ENCODE peak calls at places on chromosomes 16 and 17, in seven cellular contexts. One of them, this sample, is unnamed.

GRCh38 chr17:30363715-30364202 is 15.0 kb upstream of the CPD start:
- DNase-seq in mesenchymal stem cell: peak
- DNase-seq in Panc1: peak
- DNase-seq in skeletal muscle cell: peak
- DNase-seq in GM23248: peak
- DNase-seq in foreskin fibroblast: peak
- DNase-seq in neuronal stem cell: no peak
- DNase-seq in this sample: peak

GRCh38 chr17:29019475-29020181 is 13.8 kb upstream of the SEZ6 start:
- DNase-seq in neuronal stem cell: no peak
- DNase-seq in GM23248: no peak
- DNase-seq in foreskin fibroblast: no peak
- DNase-seq in skeletal muscle cell: no peak
- DNase-seq in mesenchymal stem cell: no peak
- DNase-seq in Panc1: no peak
- DNase-seq in this sample: no peak

GRCh38 chr17:20935740-20936139 is 107.1 kb downstream of the USP22 start:
- DNase-seq in Panc1: peak
- DNase-seq in neuronal stem cell: no peak
- DNase-seq in mesenchymal stem cell: peak
- DNase-seq in foreskin fibroblast: peak
- DNase-seq in GM23248: peak
- DNase-seq in skeletal muscle cell: peak
- DNase-seq in this sample: peak

GRCh38 chr16:89275837-89276720 is 58.6 kb downstream of the ZNF778 start:
- DNase-seq in foreskin fibroblast: no peak
- DNase-seq in Panc1: no peak
- DNase-seq in mesenchymal stem cell: no peak
- DNase-seq in GM23248: no peak
- DNase-seq in skeletal muscle cell: no peak
- DNase-seq in neuronal stem cell: no peak
- DNase-seq in this sample: no peak

GRCh38 chr17:27066315-27066714 is 227.6 kb upstream of the WSB1 start:
- DNase-seq in Panc1: no peak
- DNase-seq in mesenchymal stem cell: no peak
- DNase-seq in foreskin fibroblast: no peak
- DNase-seq in neuronal stem cell: no peak
- DNase-seq in GM23248: no peak
- DNase-seq in skeletal muscle cell: no peak
- DNase-seq in this sample: no peak

GRCh38 chr16:50635505-50636392 is 45.4 kb downstream of the SNX20 start:
- DNase-seq in neuronal stem cell: no peak
- DNase-seq in GM23248: no peak
- DNase-seq in foreskin fibroblast: no peak
- DNase-seq in mesenchymal stem cell: no peak
- DNase-seq in skeletal muscle cell: no peak
- DNase-seq in Panc1: no peak
- DNase-seq in this sample: no peak

GRCh38 chr17:9206989-9207317 is 185.6 kb downstream of the NTN1 start:
- DNase-seq in skeletal muscle cell: no peak
- DNase-seq in neuronal stem cell: no peak
- DNase-seq in foreskin fibroblast: peak
- DNase-seq in GM23248: no peak
- DNase-seq in mesenchymal stem cell: no peak
- DNase-seq in Panc1: no peak
- DNase-seq in this sample: no peak

GRCh38 chr16:24041834-24042631 is 206.2 kb downstream of the PRKCB start:
- DNase-seq in skeletal muscle cell: no peak
- DNase-seq in Panc1: peak
- DNase-seq in foreskin fibroblast: peak
- DNase-seq in neuronal stem cell: peak
- DNase-seq in mesenchymal stem cell: peak
- DNase-seq in GM23248: peak
- DNase-seq in this sample: peak

GRCh38 chr17:77649717-77650211 is 308.7 kb upstream of the TNRC6C start:
- DNase-seq in neuronal stem cell: no peak
- DNase-seq in GM23248: peak
- DNase-seq in Panc1: no peak
- DNase-seq in foreskin fibroblast: peak
- DNase-seq in mesenchymal stem cell: no peak
- DNase-seq in skeletal muscle cell: no peak
- DNase-seq in this sample: peak

GRCh38 chr16:52521570-52521969 is 25.4 kb downstream of the TOX3 start:
- DNase-seq in Panc1: no peak
- DNase-seq in neuronal stem cell: no peak
- DNase-seq in skeletal muscle cell: no peak
- DNase-seq in mesenchymal stem cell: no peak
- DNase-seq in foreskin fibroblast: no peak
- DNase-seq in GM23248: no peak
- DNase-seq in this sample: no peak

GRCh38 chr16:79610771-79611170 is 10.2 kb upstream of the MAF start:
- DNase-seq in neuronal stem cell: no peak
- DNase-seq in foreskin fibroblast: peak
- DNase-seq in mesenchymal stem cell: no peak
- DNase-seq in GM23248: no peak
- DNase-seq in skeletal muscle cell: no peak
- DNase-seq in Panc1: no peak
- DNase-seq in this sample: peak

GRCh38 chr17:51869387-51869786 is 289.1 kb downstream of the CA10 start:
- DNase-seq in skeletal muscle cell: no peak
- DNase-seq in neuronal stem cell: peak
- DNase-seq in Panc1: no peak
- DNase-seq in mesenchymal stem cell: peak
- DNase-seq in GM23248: peak
- DNase-seq in foreskin fibroblast: peak
- DNase-seq in this sample: no peak

GRCh38 chr17:68429881-68430280 is 27.4 kb downstream of the WIPI1 start:
- DNase-seq in Panc1: no peak
- DNase-seq in GM23248: no peak
- DNase-seq in mesenchymal stem cell: no peak
- DNase-seq in neuronal stem cell: no peak
- DNase-seq in skeletal muscle cell: no peak
- DNase-seq in foreskin fibroblast: no peak
- DNase-seq in this sample: no peak

GRCh38 chr16:85573696-85574641 is 39.2 kb upstream of the GSE1 start:
- DNase-seq in mesenchymal stem cell: peak
- DNase-seq in neuronal stem cell: no peak
- DNase-seq in Panc1: no peak
- DNase-seq in GM23248: peak
- DNase-seq in foreskin fibroblast: peak
- DNase-seq in skeletal muscle cell: peak
- DNase-seq in this sample: no peak

GRCh38 chr17:32936894-32937500 is 9.0 kb downstream of the TMEM98 start:
- DNase-seq in foreskin fibroblast: peak
- DNase-seq in neuronal stem cell: peak
- DNase-seq in GM23248: peak
- DNase-seq in skeletal muscle cell: peak
- DNase-seq in mesenchymal stem cell: peak
- DNase-seq in Panc1: peak
- DNase-seq in this sample: peak

GRCh38 chr16:47858333-47859067 is 297.3 kb downstream of the ABCC12 start:
- DNase-seq in mesenchymal stem cell: no peak
- DNase-seq in skeletal muscle cell: no peak
- DNase-seq in Panc1: no peak
- DNase-seq in GM23248: no peak
- DNase-seq in neuronal stem cell: no peak
- DNase-seq in foreskin fibroblast: no peak
- DNase-seq in this sample: no peak

GRCh38 chr16:645852-646678 is 3.1 kb upstream of the WDR90 start:
- DNase-seq in Panc1: no peak
- DNase-seq in skeletal muscle cell: no peak
- DNase-seq in mesenchymal stem cell: no peak
- DNase-seq in foreskin fibroblast: no peak
- DNase-seq in GM23248: no peak
- DNase-seq in neuronal stem cell: no peak
- DNase-seq in this sample: no peak

GRCh38 chr17:7354262-7354781 is 634 bp upstream of the TMEM95 start:
- DNase-seq in skeletal muscle cell: peak
- DNase-seq in GM23248: peak
- DNase-seq in neuronal stem cell: no peak
- DNase-seq in mesenchymal stem cell: peak
- DNase-seq in Panc1: no peak
- DNase-seq in foreskin fibroblast: peak
- DNase-seq in this sample: no peak

GRCh38 chr17:57898487-57899311 is 48.9 kb upstream of the MRPS23 start:
- DNase-seq in foreskin fibroblast: peak
- DNase-seq in mesenchymal stem cell: peak
- DNase-seq in skeletal muscle cell: no peak
- DNase-seq in GM23248: peak
- DNase-seq in Panc1: no peak
- DNase-seq in neuronal stem cell: peak
- DNase-seq in this sample: no peak

GRCh38 chr16:27317320-27317719 is 3.5 kb downstream of the IL4R start:
- DNase-seq in mesenchymal stem cell: no peak
- DNase-seq in skeletal muscle cell: no peak
- DNase-seq in neuronal stem cell: no peak
- DNase-seq in Panc1: no peak
- DNase-seq in GM23248: no peak
- DNase-seq in foreskin fibroblast: no peak
- DNase-seq in this sample: no peak
- H3K4me3 ChIP-seq in mesenchymal stem cell: no peak
- H3K4me3 ChIP-seq in skeletal muscle cell: no peak
- H3K4me3 ChIP-seq in neuronal stem cell: no peak
- H3K4me3 ChIP-seq in Panc1: no peak
- H3K4me3 ChIP-seq in GM23248: no peak
- H3K4me3 ChIP-seq in foreskin fibroblast: no peak
- H3K4me3 ChIP-seq in this sample: no peak

GRCh38 chr17:59001158-59001814 is 105.4 kb downstream of the TRIM37 start:
- DNase-seq in skeletal muscle cell: no peak
- DNase-seq in GM23248: peak
- DNase-seq in Panc1: no peak
- DNase-seq in mesenchymal stem cell: peak
- DNase-seq in foreskin fibroblast: peak
- DNase-seq in neuronal stem cell: no peak
- DNase-seq in this sample: no peak
- H3K4me3 ChIP-seq in skeletal muscle cell: no peak
- H3K4me3 ChIP-seq in GM23248: no peak
- H3K4me3 ChIP-seq in Panc1: no peak
- H3K4me3 ChIP-seq in mesenchymal stem cell: no peak
- H3K4me3 ChIP-seq in foreskin fibroblast: peak
- H3K4me3 ChIP-seq in neuronal stem cell: no peak
- H3K4me3 ChIP-seq in this sample: no peak

GRCh38 chr16:57093845-57094564 is 1.6 kb downstream of the CPNE2 start:
- DNase-seq in GM23248: no peak
- DNase-seq in skeletal muscle cell: no peak
- DNase-seq in neuronal stem cell: no peak
- DNase-seq in Panc1: no peak
- DNase-seq in mesenchymal stem cell: no peak
- DNase-seq in foreskin fibroblast: no peak
- DNase-seq in this sample: no peak
- H3K4me3 ChIP-seq in GM23248: no peak
- H3K4me3 ChIP-seq in skeletal muscle cell: no peak
- H3K4me3 ChIP-seq in neuronal stem cell: peak
- H3K4me3 ChIP-seq in Panc1: peak
- H3K4me3 ChIP-seq in mesenchymal stem cell: no peak
- H3K4me3 ChIP-seq in foreskin fibroblast: peak
- H3K4me3 ChIP-seq in this sample: no peak

DNA sequence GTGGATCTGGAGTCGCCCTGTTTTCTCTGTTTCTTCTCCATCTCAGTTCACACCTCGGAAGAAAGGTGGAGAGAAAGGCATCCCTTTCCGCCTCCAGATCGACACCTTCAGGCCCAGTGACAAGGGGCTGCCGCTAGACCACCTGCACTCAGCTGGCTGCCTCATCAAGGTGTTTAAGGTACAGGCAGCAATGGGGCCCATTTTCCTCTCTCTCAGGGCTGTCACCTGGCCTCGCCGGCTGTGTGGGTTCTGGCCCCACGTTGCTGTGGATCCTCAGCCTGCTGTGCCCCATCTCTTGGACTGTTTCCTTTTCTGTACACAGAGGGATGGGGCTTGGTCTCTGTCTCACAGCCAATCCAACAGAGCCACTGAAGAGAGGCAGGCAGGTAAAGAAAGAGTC is 17.4 kb upstream of the STAC2 start:
- DNase-seq in skeletal muscle cell: no peak
- DNase-seq in neuronal stem cell: no peak
- DNase-seq in foreskin fibroblast: no peak
- DNase-seq in GM23248: no peak
- DNase-seq in Panc1: no peak
- DNase-seq in mesenchymal stem cell: no peak
- DNase-seq in this sample: no peak
- H3K4me3 ChIP-seq in skeletal muscle cell: no peak
- H3K4me3 ChIP-seq in neuronal stem cell: no peak
- H3K4me3 ChIP-seq in foreskin fibroblast: no peak
- H3K4me3 ChIP-seq in GM23248: no peak
- H3K4me3 ChIP-seq in Panc1: no peak
- H3K4me3 ChIP-seq in mesenchymal stem cell: no peak
- H3K4me3 ChIP-seq in this sample: no peak